ENCODE peak calls at places on chromosomes 3 and 15, in ten cellular contexts. Q, R, Z, O, I, K, A, G, U and Y are unnamed samples. For H3K4me1, the result is how much of the 10 kb centered on the place peaks cover.

GRCh38 chr15:38894260-38894948 is 329.8 kb upstream of the RASGRP1 start:
- DNase-seq in Q (peak), R (no peak), Z (no peak), O (no peak), I (no peak), K (no peak), A (no peak), G (no peak), U (no peak), Y (no peak)

GRCh38 chr15:51310064-51310463 is 28.3 kb downstream of the CYP19A1 start:
- DNase-seq in Q (no peak), R (no peak), Z (no peak), O (no peak), I (peak), K (no peak), A (no peak), G (no peak), U (no peak), Y (no peak)

GRCh38 chr3:31452495-31453106 is 80.1 kb upstream of the STT3B start:
- DNase-seq in Q (no peak), R (no peak), Z (no peak), O (no peak), I (no peak), K (peak), A (no peak), G (no peak), U (no peak), Y (no peak)

GRCh38 chr15:71386448-71387236 is 271.4 kb downstream of the THSD4 start:
- DNase-seq in Q (peak), R (no peak), Z (peak), O (no peak), I (peak), K (no peak), A (no peak), G (no peak), U (no peak), Y (no peak)

GRCh38 chr3:159734681-159735080 is 254.0 kb upstream of the IL12A start:
- DNase-seq in Q (no peak), R (no peak), Z (no peak), O (no peak), I (no peak), K (no peak), A (no peak), G (no peak), U (no peak), Y (no peak)

GRCh38 chr3:160618363-160618762 is 53.0 kb upstream of the KPNA4 start:
- DNase-seq in Q (no peak), R (no peak), Z (peak), O (no peak), I (peak), K (no peak), A (no peak), G (no peak), U (no peak), Y (no peak)

GRCh38 chr3:4670352-4670751 is 177.2 kb downstream of the ITPR1 start:
- DNase-seq in Q (peak), R (no peak), Z (no peak), O (no peak), I (no peak), K (no peak), A (peak), G (no peak), U (no peak), Y (no peak)

GRCh38 chr3:178436773-178437172 is 99.5 kb upstream of the KCNMB2 start:
- DNase-seq in Q (peak), R (no peak), Z (peak), O (no peak), I (peak), K (no peak), A (no peak), G (no peak), U (no peak), Y (no peak)

GRCh38 chr3:189947948-189948723 is 172.6 kb downstream of the P3H2 start:
- DNase-seq in Q (peak), R (no peak), Z (peak), O (no peak), I (peak), K (no peak), A (no peak), G (no peak), U (no peak), Y (no peak)

GRCh38 chr3:123568875-123569274 is 16.0 kb downstream of the HACD2 start:
- DNase-seq in Q (no peak), R (no peak), Z (no peak), O (no peak), I (no peak), K (no peak), A (no peak), G (no peak), U (no peak), Y (no peak)

GRCh38 chr3:70094197-70094596 is 94.7 kb downstream of the SAMMSON start:
- DNase-seq in Q (no peak), R (no peak), Z (no peak), O (no peak), I (no peak), K (no peak), A (no peak), G (no peak), U (no peak), Y (no peak)

GRCh38 chr3:78814893-78815562 is 952.8 kb downstream of the ROBO1 start:
- DNase-seq in Q (no peak), R (no peak), Z (no peak), O (no peak), I (no peak), K (no peak), A (no peak), G (no peak), U (no peak), Y (no peak)

GRCh38 chr3:160931474-160931873 is 173.7 kb downstream of the B3GALNT1 start:
- DNase-seq in Q (no peak), R (no peak), Z (no peak), O (no peak), I (no peak), K (no peak), A (no peak), G (no peak), U (no peak), Y (no peak)

GRCh38 chr3:40404591-40405198 is 17.7 kb downstream of the ENTPD3 start:
- DNase-seq in Q (no peak), R (no peak), Z (no peak), O (no peak), I (no peak), K (no peak), A (no peak), G (no peak), U (no peak), Y (no peak)

GRCh38 chr3:45567730-45568172 is 26.8 kb upstream of the LIMD1 start:
- DNase-seq in Q (no peak), R (no peak), Z (no peak), O (no peak), I (peak), K (peak), A (no peak), G (no peak), U (peak), Y (peak)

GRCh38 chr3:122268257-122269024 is 56.6 kb upstream of the CSTA start:
- DNase-seq in Q (no peak), R (no peak), Z (no peak), O (no peak), I (no peak), K (no peak), A (no peak), G (no peak), U (no peak), Y (no peak)

GRCh38 chr3:19149388-19149787 is 1.1 kb downstream of the KCNH8 start:
- DNase-seq in Q (peak), R (no peak), Z (peak), O (no peak), I (no peak), K (no peak), A (no peak), G (no peak), U (no peak), Y (no peak)

GRCh38 chr3:160482796-160483195 is 33.2 kb upstream of the TRIM59 start:
- DNase-seq in Q (no peak), R (no peak), Z (no peak), O (no peak), I (no peak), K (no peak), A (no peak), G (no peak), U (no peak), Y (no peak)

GRCh38 chr3:30282052-30282708 is 324.2 kb upstream of the TGFBR2 start:
- DNase-seq in Q (no peak), R (no peak), Z (no peak), O (no peak), I (no peak), K (no peak), A (peak), G (no peak), U (no peak), Y (no peak)

GRCh38 chr3:181252626-181253025 is 263.1 kb upstream of the DNAJC19 start:
- DNase-seq in Q (no peak), R (no peak), Z (no peak), O (no peak), I (no peak), K (no peak), A (no peak), G (no peak), U (no peak), Y (no peak)

GRCh38 chr3:2623463-2623862 is 486.7 kb downstream of the IL5RA start:
- DNase-seq in Q (no peak), R (no peak), Z (peak), O (no peak), I (no peak), K (no peak), A (no peak), G (no peak), U (no peak), Y (no peak)

GRCh38 chr15:44289352-44289790 is 852 bp downstream of the GOLM2 start:
- DNase-seq in Q (no peak), R (no peak), Z (peak), O (no peak), I (peak), K (no peak), A (no peak), G (no peak), U (no peak), Y (no peak)

GRCh38 chr3:61808526-61808925 is 247.2 kb downstream of the PTPRG start:
- DNase-seq in Q (no peak), R (no peak), Z (no peak), O (peak), I (peak), K (no peak), A (no peak), G (no peak), U (no peak), Y (no peak)

GRCh38 chr3:154862265-154862664 is 217.9 kb upstream of the MME start:
- DNase-seq in Q (no peak), R (no peak), Z (no peak), O (no peak), I (no peak), K (no peak), A (no peak), G (no peak), U (no peak), Y (no peak)

GRCh38 chr3:31305324-31305723 is 227.4 kb upstream of the STT3B start:
- DNase-seq in Q (no peak), R (no peak), Z (no peak), O (no peak), I (no peak), K (no peak), A (no peak), G (no peak), U (no peak), Y (no peak)

GRCh38 chr3:149479621-149480325 is 5.3 kb downstream of the TM4SF4 start:
- DNase-seq in Q (no peak), R (no peak), Z (no peak), O (no peak), I (no peak), K (no peak), A (no peak), G (no peak), U (no peak), Y (no peak)

GRCh38 chr15:90876512-90877170 is 7.7 kb upstream of the FES start:
- DNase-seq in Q (no peak), R (no peak), Z (no peak), O (no peak), I (no peak), K (no peak), A (no peak), G (no peak), U (no peak), Y (no peak)

GRCh38 chr15:67690936-67691335 is 134.4 kb upstream of the SKOR1 start:
- DNase-seq in Q (no peak), R (no peak), Z (no peak), O (no peak), I (no peak), K (no peak), A (peak), G (no peak), U (no peak), Y (no peak)

GRCh38 chr3:126136428-126137220 is 43.8 kb downstream of the ALDH1L1 start:
- DNase-seq in Q (no peak), R (peak), Z (no peak), O (no peak), I (no peak), K (peak), A (no peak), G (no peak), U (peak), Y (peak)

GRCh38 chr15:66962522-66962921 is 102.9 kb upstream of the SMAD3 start:
- DNase-seq in Q (no peak), R (no peak), Z (no peak), O (no peak), I (no peak), K (no peak), A (no peak), G (no peak), U (no peak), Y (no peak)

GRCh38 chr15:91258436-91258779 is 158.4 kb downstream of the SV2B start:
- DNase-seq in Q (no peak), R (no peak), Z (no peak), O (no peak), I (no peak), K (no peak), A (no peak), G (no peak), U (no peak), Y (no peak)

GRCh38 chr3:61561374-61562041 is at the start of gene PTPRG:
- DNase-seq in Q (peak), R (peak), Z (peak), O (peak), I (peak), K (peak), A (peak), G (peak), U (peak), Y (peak)

GRCh38 chr3:30611613-30612421 is 5.4 kb downstream of the TGFBR2 start:
- DNase-seq in Q (no peak), R (no peak), Z (no peak), O (no peak), I (no peak), K (no peak), A (no peak), G (no peak), U (no peak), Y (no peak)

GRCh38 chr3:162141232-162141631 is 644.6 kb downstream of the OTOL1 start:
- DNase-seq in Q (no peak), R (no peak), Z (no peak), O (no peak), I (no peak), K (no peak), A (no peak), G (no peak), U (no peak), Y (no peak)

GRCh38 chr3:159499031-159499793 is 489.4 kb upstream of the IL12A start:
- DNase-seq in Q (no peak), R (no peak), Z (no peak), O (no peak), I (no peak), K (no peak), A (no peak), G (no peak), U (no peak), Y (no peak)

GRCh38 chr3:172285844-172286243 is 162.4 kb downstream of the GHSR start:
- DNase-seq in Q (no peak), R (no peak), Z (no peak), O (no peak), I (no peak), K (no peak), A (no peak), G (no peak), U (no peak), Y (no peak)

GRCh38 chr15:48177875-48178611 is at the start of gene MYEF2:
- DNase-seq in Q (peak), R (peak), Z (peak), O (peak), I (peak), K (peak), A (peak), G (peak), U (peak), Y (peak)

GRCh38 chr3:126448141-126448892 is 27.4 kb downstream of the ZXDC start:
- DNase-seq in Q (no peak), R (no peak), Z (no peak), O (no peak), I (no peak), K (no peak), A (no peak), G (no peak), U (no peak), Y (no peak)

DNA sequence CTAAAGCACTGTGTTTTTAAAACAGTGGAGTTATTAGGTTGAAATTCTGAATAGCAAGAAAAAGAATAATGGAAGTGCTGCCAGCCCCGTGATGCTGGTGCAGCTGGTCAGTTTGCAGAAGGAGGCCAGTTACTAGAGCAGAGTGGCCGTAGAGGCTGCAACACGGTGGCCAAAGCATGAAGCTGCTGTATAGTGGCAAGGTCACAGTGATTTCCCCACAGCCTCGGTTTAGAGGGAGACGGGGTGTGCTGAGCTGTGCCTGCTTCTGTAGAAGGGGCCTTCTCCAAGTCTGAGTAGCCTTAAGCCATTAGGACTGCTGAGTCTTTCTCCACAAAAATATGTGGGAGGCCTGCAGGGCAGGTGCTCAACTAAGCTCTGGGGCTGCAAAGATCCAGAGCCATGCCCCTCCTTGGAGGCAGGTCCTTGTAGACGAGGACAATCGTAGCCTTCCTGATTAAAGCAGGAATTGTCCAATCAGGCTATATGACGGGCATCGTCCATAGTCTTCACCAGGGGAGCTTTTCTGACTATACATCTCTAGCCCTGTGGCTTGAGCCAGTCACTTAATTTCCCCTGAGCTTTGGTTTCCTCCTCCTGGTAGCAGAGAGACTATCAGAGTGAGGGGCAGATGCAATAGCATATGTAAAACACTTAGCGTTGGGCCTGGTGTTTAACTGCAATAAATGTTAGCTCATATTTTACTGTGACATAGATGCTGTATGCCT is 151.6 kb downstream of the PGPEP1L start:
- DNase-seq in Q (no peak), R (no peak), Z (no peak), O (no peak), I (no peak), K (no peak), A (no peak), G (no peak), U (no peak), Y (no peak)
- H3K4me1 ChIP-seq in Q (under half), R (under half), Z (half or more), O (under half), I (half or more), K (under half), A (under half), G (under half), U (under half), Y (under half)

DNA sequence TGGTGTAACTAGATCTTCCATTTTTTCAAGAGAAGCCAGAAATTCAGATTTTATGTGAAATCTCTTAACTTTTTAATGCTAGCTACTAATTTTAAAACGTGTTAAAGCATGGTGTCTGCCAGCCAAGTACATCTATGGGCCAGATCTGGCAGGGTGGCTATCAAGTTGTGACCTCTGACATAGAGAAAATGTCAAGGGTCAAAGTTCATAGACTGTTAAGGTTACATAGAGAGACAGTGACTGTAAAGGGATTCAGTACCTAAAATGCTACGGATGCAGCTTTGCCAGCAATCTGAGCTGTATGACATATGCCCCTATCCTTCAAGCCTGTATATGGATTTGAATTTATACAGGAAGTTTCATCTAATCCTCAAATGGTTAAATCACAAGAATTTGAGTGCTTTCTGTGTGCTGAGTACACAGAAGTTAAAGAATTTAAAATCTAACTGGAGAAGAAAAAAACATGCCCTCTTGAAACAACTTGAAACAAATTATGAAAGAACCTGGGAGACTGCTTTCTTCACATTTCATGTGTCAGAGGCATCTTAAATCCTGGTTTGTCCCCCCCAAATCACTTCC is 989 bp upstream of the ARHGAP31 start:
- DNase-seq in Q (no peak), R (no peak), Z (no peak), O (no peak), I (no peak), K (no peak), A (no peak), G (no peak), U (no peak), Y (no peak)
- TF ChIP-seq CTCF in Q (no peak), R (no peak), Z (no peak), O (no peak), I (no peak), K (no peak), A (no peak), G (no peak), U (no peak), Y (no peak)

DNA sequence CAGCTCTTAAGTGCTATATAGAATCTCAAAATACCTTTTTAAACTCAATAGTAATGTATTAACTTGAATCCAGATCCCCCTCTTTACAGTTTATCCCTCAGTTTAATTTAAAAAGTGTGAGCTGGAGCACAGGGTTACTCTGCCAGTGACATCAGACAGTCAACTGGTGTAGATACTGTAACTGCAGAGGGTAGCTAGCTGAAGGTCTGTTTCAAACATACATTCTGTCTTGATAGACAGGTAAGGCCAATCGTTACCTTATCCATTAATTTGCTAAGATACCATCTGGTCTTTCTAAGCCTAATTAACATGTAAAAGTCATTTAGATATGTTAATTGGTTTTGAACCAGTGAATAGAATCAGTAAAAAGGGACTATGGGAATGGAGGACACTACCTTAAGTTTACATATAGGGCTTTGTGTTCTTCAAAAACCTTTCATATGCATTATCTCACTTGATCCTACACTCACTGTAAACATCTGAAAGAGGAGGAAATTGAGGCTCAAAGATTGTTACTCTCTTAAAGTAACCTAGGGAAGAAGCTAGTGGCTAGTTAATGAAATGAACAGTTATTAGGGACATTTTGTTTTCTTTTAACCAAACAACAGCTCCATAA is 59.5 kb upstream of the TSPAN3 start:
- DNase-seq in Q (no peak), R (no peak), Z (no peak), O (no peak), I (no peak), K (no peak), A (no peak), G (no peak), U (no peak), Y (no peak)
- H3K4me3 ChIP-seq in Q (no peak), R (no peak), Z (no peak), O (no peak), I (no peak), K (no peak), A (no peak), G (no peak), U (no peak), Y (no peak)

DNA sequence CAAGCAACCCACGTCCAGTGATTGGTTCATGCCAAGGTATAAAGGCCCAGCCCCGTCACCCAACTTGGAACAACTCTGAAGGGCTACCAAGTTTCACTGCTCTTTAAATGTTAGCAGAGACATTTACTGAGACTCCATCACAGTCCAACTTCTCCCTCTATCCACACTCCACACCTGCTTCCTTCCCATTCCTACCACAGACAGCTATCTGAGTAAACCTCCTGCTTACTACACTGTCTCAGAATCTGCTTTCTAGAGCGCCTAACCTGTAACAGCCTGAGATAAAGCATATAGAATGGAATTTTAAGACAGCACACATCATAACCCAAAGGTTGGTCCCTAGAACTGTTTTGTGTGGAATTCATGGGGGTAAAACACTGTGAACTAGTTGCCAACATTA is 106.5 kb downstream of the THRB start:
- DNase-seq in Q (no peak), R (no peak), Z (no peak), O (no peak), I (no peak), K (no peak), A (no peak), G (no peak), U (no peak), Y (no peak)
- H3K4me1 ChIP-seq in Q (under half), R (under half), Z (under half), O (under half), I (under half), K (under half), A (under half), G (under half), U (under half), Y (half or more)

GRCh38 chr3:80688814-80689213 is 921.0 kb upstream of the ROBO1 start:
- DNase-seq in Q (peak), R (no peak), Z (peak), O (no peak), I (peak), K (no peak), A (peak), G (no peak), U (no peak), Y (no peak)
- TF ChIP-seq CTCF in Q (peak), R (no peak), Z (peak), O (peak), I (peak), K (peak), A (peak), G (no peak), U (no peak), Y (no peak)